ENCODE peak calls at places on chromosomes 16 and 17, in six cellular contexts. L is NCI-H1092 treated with DMSO at 0.1 percent for 48 hours; M is amygdala; K is cardiac muscle cell; G is activated CD4-positive, alpha-beta T cell treated with anti-CD3 and anti-CD28 coated beads for 24 hours; J is upper lobe of right lung. A is an unnamed sample.
A peak's percentile ranks its signal among the peaks of the same experiment; 100 is the strongest.

GRCh38 chr16:73298562-73298961 is 250.6 kb upstream of the ZFHX3 start:
- DNase-seq in L (no peak), K (no peak), J (no peak), M (no peak), G (no peak), A (no peak)

GRCh38 chr17:41492351-41492750 is 2.6 kb upstream of the KRT36 start:
- DNase-seq in L (no peak), M (no peak), J (no peak), K (no peak), G (no peak), A (peak; percentile 77)

GRCh38 chr17:71405101-71405500 is 715.7 kb upstream of the SOX9 start:
- DNase-seq in J (no peak), G (no peak), K (no peak), L (no peak), M (no peak), A (no peak)

GRCh38 chr16:51971184-51971583 is 575.8 kb downstream of the TOX3 start:
- DNase-seq in L (peak; percentile 50), M (no peak), K (peak; percentile 63), J (no peak), G (no peak), A (no peak)

GRCh38 chr16:88315543-88316105 is 67.1 kb upstream of the ZNF469 start:
- DNase-seq in M (no peak), L (no peak), G (no peak), J (no peak), K (no peak), A (no peak)

GRCh38 chr17:48261297-48261880 is 153.8 kb downstream of the SNX11 start:
- DNase-seq in J (no peak), M (no peak), K (peak; percentile 18), L (peak; percentile 64), G (no peak), A (no peak)

GRCh38 chr17:63693411-63694113 is 6.4 kb downstream of the LIMD2 start:
- DNase-seq in M (no peak), L (no peak), G (no peak), J (no peak), K (no peak), A (no peak)

GRCh38 chr17:73820686-73821448 is 176.6 kb upstream of the SDK2 start:
- DNase-seq in M (no peak), K (peak; percentile 29), L (peak; percentile 23), J (no peak), G (no peak), A (no peak)

GRCh38 chr17:27976331-27976730 is 66.1 kb upstream of the NLK start:
- DNase-seq in L (no peak), J (no peak), G (no peak), K (no peak), M (no peak), A (no peak)

GRCh38 chr17:68867759-68868516 is 87.3 kb downstream of the ABCA8 start:
- DNase-seq in J (no peak), K (no peak), G (no peak), L (no peak), M (no peak), A (no peak)

GRCh38 chr17:5516060-5516792 is 29.9 kb downstream of the MIS12 start:
- DNase-seq in M (no peak), G (no peak), L (no peak), K (no peak), J (peak; percentile 9), A (no peak)

GRCh38 chr16:46932802-46933201 is 40.7 kb downstream of the DNAJA2 start:
- DNase-seq in K (no peak), G (no peak), J (no peak), M (no peak), L (no peak), A (no peak)

GRCh38 chr17:71846561-71846960 is 274.3 kb upstream of the SOX9 start:
- DNase-seq in J (no peak), L (no peak), K (no peak), G (no peak), M (no peak), A (no peak)

GRCh38 chr16:58219432-58219831 is 21.5 kb upstream of the CSNK2A2 start:
- DNase-seq in G (no peak), J (no peak), L (no peak), M (no peak), K (no peak), A (no peak)

GRCh38 chr17:39661044-39661406 is 4.1 kb upstream of the TCAP start:
- DNase-seq in M (no peak), K (no peak), L (no peak), G (no peak), J (no peak), A (no peak)

GRCh38 chr17:8359769-8360168 is 16.7 kb downstream of the KRABD2 start:
- DNase-seq in J (no peak), M (no peak), G (no peak), L (no peak), K (no peak), A (peak; percentile 31)

GRCh38 chr16:86321491-86321890 is 188.8 kb upstream of the FOXF1 start:
- DNase-seq in G (no peak), M (no peak), L (no peak), K (no peak), J (no peak), A (no peak)

GRCh38 chr17:61208301-61209098 is 191.1 kb upstream of the TBX2 start:
- DNase-seq in J (no peak), L (peak; percentile 78), M (no peak), K (no peak), G (no peak), A (no peak)

GRCh38 chr16:56525154-56525720 is 5.4 kb upstream of the BBS2 start:
- DNase-seq in M (no peak), L (no peak), K (no peak), J (no peak), G (no peak), A (no peak)

GRCh38 chr17:29577778-29578211 is 9.3 kb downstream of the TP53I13 start:
- DNase-seq in M (peak; percentile 36), G (no peak), L (no peak), K (no peak), J (no peak), A (no peak)

GRCh38 chr17:67157732-67158639 is 87.0 kb downstream of the HELZ start:
- DNase-seq in K (no peak), M (no peak), L (peak; percentile 9), J (no peak), G (no peak), A (no peak)

GRCh38 chr16:31265329-31266245 is 5.8 kb downstream of the ITGAM start:
- DNase-seq in K (no peak), M (no peak), J (peak; percentile 64), L (no peak), G (peak; percentile 69), A (no peak)

GRCh38 chr17:66493283-66494019 is 191.0 kb downstream of the PRKCA start:
- DNase-seq in K (no peak), G (no peak), L (no peak), J (no peak), M (no peak), A (no peak)

GRCh38 chr16:89701425-89702406 is at the start of gene SPATA2L:
- DNase-seq in J (peak; percentile 98), G (peak; percentile 95), K (peak; percentile 97), M (peak; percentile 73), L (peak; percentile 97), A (peak; percentile 59)

GRCh38 chr16:31714899-31715504 is 158.6 kb upstream of the ZNF267 start:
- DNase-seq in G (no peak), L (no peak), M (no peak), K (no peak), J (no peak), A (no peak)

GRCh38 chr16:4805231-4805630 is 2.8 kb upstream of the ROGDI start:
- DNase-seq in G (no peak), J (no peak), M (no peak), K (peak; percentile 60), L (no peak), A (no peak)

GRCh38 chr17:17561408-17562144 is 29.9 kb downstream of the PEMT start:
- DNase-seq in K (no peak), G (no peak), M (no peak), L (no peak), J (peak; percentile 94), A (no peak)

GRCh38 chr16:79651363-79651762 is 50.8 kb upstream of the MAF start:
- DNase-seq in L (no peak), M (peak; percentile 46), J (no peak), G (no peak), K (no peak), A (peak; percentile 29)